ENCODE peak calls at places on chromosomes 6 and 20, in nine cellular contexts. O is uterus, L is cardiac muscle cell, D is MM.1S, F is thoracic aorta, I is adrenal gland, A is heart right ventricle, U is A549, K is PC-9. M is an unnamed sample.

GRCh38 chr6:79797912-79798311 is 149.4 kb downstream of the ELOVL4 start:
- DNase-seq in O (no peak), L (no peak), D (no peak), F (no peak), I (no peak), A (no peak), U (no peak), K (no peak), M (no peak)

GRCh38 chr6:152146385-152146784 is 338.9 kb downstream of the ESR1 start:
- DNase-seq in O (no peak), L (peak; percentile 57), D (no peak), F (no peak), I (no peak), A (no peak), U (no peak), K (no peak), M (no peak)

GRCh38 chr6:51268666-51269065 is 450.0 kb downstream of the TFAP2B start:
- DNase-seq in O (no peak), L (no peak), D (no peak), F (no peak), I (no peak), A (no peak), U (no peak), K (no peak), M (no peak)

GRCh38 chr6:43376551-43376981 is 7.1 kb upstream of the ZNF318 start:
- DNase-seq in O (no peak), L (no peak), D (no peak), F (no peak), I (no peak), A (no peak), U (no peak), K (no peak), M (no peak)

GRCh38 chr20:45685896-45686295 is 15.9 kb upstream of the WFDC11 start:
- DNase-seq in O (no peak), L (peak; percentile 1), D (no peak), F (no peak), I (no peak), A (no peak), U (peak; percentile 21), K (no peak), M (no peak)

GRCh38 chr6:10403385-10404106 is 11.3 kb downstream of the TFAP2A start:
- DNase-seq in O (no peak), L (peak; percentile 60), D (no peak), F (no peak), I (no peak), A (no peak), U (peak; percentile 64), K (peak; percentile 94), M (no peak)

GRCh38 chr20:64212750-64213149 is 42.8 kb upstream of the PCMTD2 start:
- DNase-seq in O (peak; percentile 57), L (peak; percentile 64), D (no peak), F (no peak), I (peak; percentile 86), A (peak; percentile 68), U (no peak), K (no peak), M (no peak)

GRCh38 chr6:13593720-13594119 is 19.3 kb downstream of the SIRT5 start:
- DNase-seq in O (no peak), L (peak; percentile 43), D (no peak), F (no peak), I (no peak), A (no peak), U (no peak), K (no peak), M (no peak)

GRCh38 chr6:146984251-146984924 is 219.8 kb upstream of the STXBP5 start:
- DNase-seq in O (no peak), L (peak; percentile 52), D (no peak), F (no peak), I (no peak), A (no peak), U (no peak), K (peak; percentile 66), M (no peak)

GRCh38 chr6:169020821-169021220 is 232.8 kb downstream of the THBS2 start:
- DNase-seq in O (no peak), L (no peak), D (no peak), F (no peak), I (no peak), A (no peak), U (no peak), K (no peak), M (no peak)

GRCh38 chr6:52285174-52286068 is 879 bp upstream of the MCM3 start:
- DNase-seq in O (no peak), L (peak; percentile 30), D (peak; percentile 47), F (no peak), I (no peak), A (no peak), U (no peak), K (no peak), M (no peak)

GRCh38 chr6:110799655-110800054 is 15.6 kb downstream of the CDK19 start:
- DNase-seq in O (no peak), L (no peak), D (no peak), F (no peak), I (no peak), A (no peak), U (no peak), K (no peak), M (no peak)

DNA sequence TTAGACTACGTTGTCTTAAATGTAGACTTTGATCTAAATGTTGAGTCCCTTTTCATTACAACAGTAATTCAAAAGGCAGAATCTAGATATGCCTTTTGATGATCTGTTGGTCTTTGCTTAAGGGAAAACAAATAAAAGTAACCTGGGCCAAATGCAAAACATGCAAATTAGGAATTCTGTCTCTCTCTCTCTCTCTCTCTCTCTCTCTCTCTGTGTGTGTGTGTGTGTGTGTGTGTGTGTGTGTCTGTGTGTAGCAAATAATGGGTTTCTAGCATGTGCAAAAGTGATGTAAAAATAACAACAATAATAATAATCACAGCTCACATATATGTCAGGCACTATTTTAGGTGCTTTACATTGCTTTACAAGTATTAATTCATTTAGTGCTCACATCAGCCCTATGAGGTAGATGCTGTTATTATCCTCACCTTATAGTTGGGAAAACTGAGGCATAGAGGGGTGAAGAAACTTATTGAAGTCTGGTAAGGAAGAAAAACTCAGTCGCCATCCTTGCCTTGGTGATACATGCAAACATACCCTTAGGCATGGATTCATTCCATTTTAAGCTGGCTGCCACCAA is 160.3 kb upstream of the ZNF217 start:
- DNase-seq in O (no peak), L (no peak), D (no peak), F (no peak), I (no peak), A (no peak), U (no peak), K (no peak), M (no peak)
- H3K4me1 ChIP-seq in O (no peaks in the 10 kb centered on the region), L (no peaks in the 10 kb centered on the region), D (peaks cover 41% of the 10 kb centered on the region), F (no peaks in the 10 kb centered on the region), I (peaks cover 11% of the 10 kb centered on the region), A (peaks cover 2% of the 10 kb centered on the region), U (peaks cover 50% of the 10 kb centered on the region), K (peaks cover 57% of the 10 kb centered on the region), M (peaks cover 16% of the 10 kb centered on the region)

GRCh38 chr6:125810435-125810834 is 19.7 kb downstream of the NCOA7 start:
- DNase-seq in O (no peak), L (no peak), D (no peak), F (no peak), I (no peak), A (no peak), U (no peak), K (no peak), M (no peak)
- TF ChIP-seq CTCF in O (no peak), L (no peak), D (no peak), F (no peak), I (no peak), A (no peak), U (no peak), K (no peak), M (no peak)

GRCh38 chr20:62642666-62643520 is 590 bp downstream of the SLCO4A1 start:
- DNase-seq in O (no peak), L (no peak), D (peak; percentile 46), F (no peak), I (no peak), A (peak; percentile 36), U (no peak), K (peak; percentile 50), M (peak; percentile 63)

GRCh38 chr20:62645613-62646012 is 3.3 kb downstream of the SLCO4A1 start:
- DNase-seq in O (no peak), L (no peak), D (no peak), F (no peak), I (no peak), A (no peak), U (no peak), K (no peak), M (no peak)

GRCh38 chr20:62644802-62645496 is 2.6 kb downstream of the SLCO4A1 start:
- DNase-seq in O (no peak), L (no peak), D (no peak), F (no peak), I (no peak), A (no peak), U (no peak), K (peak; percentile 61), M (peak; percentile 86)

GRCh38 chr20:62643521-62644043 is 1.3 kb downstream of the SLCO4A1 start:
- DNase-seq in O (no peak), L (no peak), D (no peak), F (no peak), I (no peak), A (no peak), U (no peak), K (no peak), M (no peak)

GRCh38 chr20:62644044-62644795 is 1.9 kb downstream of the SLCO4A1 start:
- DNase-seq in O (no peak), L (no peak), D (no peak), F (no peak), I (no peak), A (no peak), U (no peak), K (peak; percentile 93), M (peak; percentile 88)
- H3K4me3 ChIP-seq in O (no peak overlapping the region), L (no peak overlapping the region), D (peak overlapping the region; percentile 77), F (peak overlapping the region; percentile 73), I (no peak overlapping the region), A (peak overlapping the region; percentile 72), U (no peak overlapping the region), K (peak overlapping the region; percentile 97), M (peak overlapping the region; percentile 68)

GRCh38 chr6:118663993-118664985 is 12.9 kb upstream of the CEP85L start:
- DNase-seq in O (no peak), L (no peak), D (no peak), F (no peak), I (no peak), A (no peak), U (no peak), K (no peak), M (no peak)
- H3K4me1 ChIP-seq in O (no peaks in the 10 kb centered on the region), L (peaks cover 13% of the 10 kb centered on the region), D (peaks cover 2% of the 10 kb centered on the region), F (peaks cover 3% of the 10 kb centered on the region), I (peaks cover 22% of the 10 kb centered on the region), A (peaks cover 8% of the 10 kb centered on the region), U (no peaks in the 10 kb centered on the region), K (peaks cover 13% of the 10 kb centered on the region), M (no peaks in the 10 kb centered on the region)

DNA sequence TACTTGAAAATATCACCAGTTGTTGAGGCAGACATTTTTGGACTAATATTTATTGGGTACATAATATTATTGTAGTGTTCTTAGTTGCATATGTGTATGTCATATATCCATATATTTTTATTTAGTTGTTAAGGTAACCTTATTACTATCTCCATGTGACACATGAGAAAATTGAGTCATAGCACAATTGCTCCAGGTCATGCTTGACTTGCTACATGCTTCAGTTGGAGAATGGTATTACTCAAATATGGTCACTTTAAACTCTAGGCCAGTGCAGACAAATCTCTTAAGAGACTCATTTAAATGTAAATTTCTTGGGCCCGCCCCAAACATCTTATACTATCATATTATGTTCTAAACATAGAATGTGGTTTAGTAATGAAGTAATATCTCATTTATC is 246.1 kb downstream of the RIMS1 start:
- DNase-seq in O (no peak), L (no peak), D (no peak), F (no peak), I (no peak), A (no peak), U (no peak), K (no peak), M (no peak)
- TF ChIP-seq CTCF in O (no peak), L (no peak), D (no peak), F (no peak), I (no peak), A (no peak), U (no peak), K (no peak), M (no peak)

M was measured in colonic mucosa.